ENCODE peak calls at places on chromosomes 1 and 21, in four cellular contexts. I is HCT116, F is HepG2, M is Panc1. K is an unnamed sample.

GRCh38 chr1:209335090-209335692 is 248.3 kb upstream of the CAMK1G start:
- DNase-seq in M (peak), F (peak), I (peak), K (peak)

GRCh38 chr21:35953570-35953969 is 106.8 kb downstream of the SETD4 start:
- DNase-seq in I (no peak), F (peak), M (no peak), K (no peak)

GRCh38 chr1:212301570-212301969 is 16.4 kb downstream of the PPP2R5A start:
- DNase-seq in M (no peak), I (no peak), F (no peak), K (no peak)

GRCh38 chr1:223077434-223077833 is 65.6 kb downstream of the TLR5 start:
- DNase-seq in I (no peak), F (no peak), M (no peak), K (peak)

GRCh38 chr1:26351591-26352337 is 2.2 kb downstream of the CRYBG2 start:
- DNase-seq in I (peak), F (peak), M (no peak), K (peak)

GRCh38 chr1:29256979-29257804 is 20.9 kb downstream of the PTPRU start:
- DNase-seq in F (no peak), I (no peak), M (no peak), K (peak)

GRCh38 chr1:228062812-228063211 is 19.7 kb upstream of the ARF1 start:
- DNase-seq in M (no peak), I (no peak), F (no peak), K (no peak)

GRCh38 chr1:36258960-36259344 is 34.7 kb downstream of the THRAP3 start:
- DNase-seq in M (no peak), F (no peak), I (no peak), K (no peak)

GRCh38 chr1:39050001-39050400 is 23.9 kb downstream of the NDUFS5 start:
- DNase-seq in I (no peak), F (no peak), M (no peak), K (no peak)

GRCh38 chr1:236301958-236302335 is 20.2 kb upstream of the ERO1B start:
- DNase-seq in M (no peak), I (no peak), F (no peak), K (no peak)

GRCh38 chr1:46467183-46467504 is 22.5 kb upstream of the DMBX1 start:
- DNase-seq in M (no peak), F (no peak), I (no peak), K (no peak)

GRCh38 chr1:40047769-40048168 is 7.2 kb downstream of the CAP1 start:
- DNase-seq in F (no peak), I (no peak), M (no peak), K (no peak)

GRCh38 chr1:190175320-190175719 is 302.3 kb downstream of the BRINP3 start:
- DNase-seq in M (no peak), I (no peak), F (no peak), K (no peak)

GRCh38 chr1:8947127-8947691 is 1.5 kb downstream of the CA6 start:
- DNase-seq in I (no peak), M (no peak), F (peak), K (no peak)

GRCh38 chr1:191160837-191161236 is 683.2 kb upstream of the BRINP3 start:
- DNase-seq in F (no peak), M (no peak), I (no peak), K (no peak)

GRCh38 chr1:113784104-113784779 is 25.0 kb upstream of the PHTF1 start:
- DNase-seq in I (no peak), M (no peak), F (no peak), K (no peak)

GRCh38 chr21:39022901-39023693 is 160.2 kb downstream of the PSMG1 start:
- DNase-seq in F (peak), M (no peak), I (no peak), K (peak)

GRCh38 chr1:61589382-61589765 is 135.6 kb downstream of the TM2D1 start:
- DNase-seq in I (no peak), M (no peak), F (no peak), K (no peak)

GRCh38 chr1:226350504-226350865 is 41.5 kb upstream of the LIN9 start:
- DNase-seq in I (no peak), F (no peak), M (no peak), K (no peak)
- TF ChIP-seq TCF7L2 in I (no peak), F (no peak), M (no peak), K (no peak)

DNA sequence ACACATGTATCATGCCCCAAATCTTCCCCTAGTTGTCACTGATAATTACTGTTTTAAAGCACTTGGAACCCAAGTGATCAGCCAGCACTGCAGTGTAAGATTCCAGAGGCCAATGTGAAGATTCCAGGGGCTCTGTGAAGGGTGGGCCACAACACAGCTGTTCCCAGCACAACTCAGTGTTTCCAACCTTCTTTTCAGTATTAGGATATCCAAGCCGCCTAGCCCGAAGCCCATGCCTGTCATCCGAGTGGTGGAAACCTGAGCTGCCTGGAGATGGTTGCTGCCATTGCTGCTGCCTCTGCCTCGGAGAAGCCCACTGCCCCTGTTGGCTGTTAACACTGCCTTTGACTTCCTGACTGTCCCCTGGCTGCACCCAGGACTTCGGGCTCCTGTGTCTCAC is 30.4 kb upstream of the SNX27 start:
- DNase-seq in F (no peak), M (no peak), I (no peak), K (no peak)
- TF ChIP-seq TCF7L2 in F (no peak), M (no peak), I (no peak), K (no peak)

DNA sequence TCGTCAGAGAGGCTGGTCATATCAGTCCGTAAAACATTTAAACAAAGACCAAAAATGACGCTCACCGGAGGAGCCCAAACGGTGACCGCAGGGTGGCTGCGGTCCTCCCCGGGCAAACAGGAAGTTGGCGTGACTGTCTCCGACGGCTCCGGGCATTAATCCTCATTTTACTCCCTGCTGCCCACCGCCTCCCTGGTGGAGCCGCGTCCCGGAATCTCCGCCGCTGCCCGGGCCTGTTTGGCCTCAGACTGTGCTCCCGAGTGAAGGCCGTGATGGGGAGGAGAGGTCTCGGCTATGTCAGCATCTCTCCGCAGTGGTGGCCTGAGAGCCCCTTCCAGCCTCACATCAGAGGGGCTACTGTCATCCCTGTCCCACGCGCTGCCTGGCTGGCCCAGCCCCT is 9.9 kb downstream of the PRDM16 start:
- DNase-seq in M (no peak), F (no peak), I (no peak), K (no peak)
- TF ChIP-seq TCF7L2 in M (no peak), F (no peak), I (no peak), K (no peak)

GRCh38 chr1:58248067-58248466 is 298.5 kb downstream of the OMA1 start:
- DNase-seq in M (no peak), I (no peak), F (no peak), K (no peak)

GRCh38 chr1:58250587-58250948 is 296.0 kb downstream of the OMA1 start:
- DNase-seq in F (no peak), I (no peak), M (no peak), K (no peak)

GRCh38 chr1:58251415-58252073 is 295.0 kb downstream of the OMA1 start:
- DNase-seq in I (peak), F (peak), M (no peak), K (peak)

GRCh38 chr1:58249371-58249728 is 297.2 kb downstream of the OMA1 start:
- DNase-seq in I (no peak), M (no peak), F (no peak), K (no peak)

DNA sequence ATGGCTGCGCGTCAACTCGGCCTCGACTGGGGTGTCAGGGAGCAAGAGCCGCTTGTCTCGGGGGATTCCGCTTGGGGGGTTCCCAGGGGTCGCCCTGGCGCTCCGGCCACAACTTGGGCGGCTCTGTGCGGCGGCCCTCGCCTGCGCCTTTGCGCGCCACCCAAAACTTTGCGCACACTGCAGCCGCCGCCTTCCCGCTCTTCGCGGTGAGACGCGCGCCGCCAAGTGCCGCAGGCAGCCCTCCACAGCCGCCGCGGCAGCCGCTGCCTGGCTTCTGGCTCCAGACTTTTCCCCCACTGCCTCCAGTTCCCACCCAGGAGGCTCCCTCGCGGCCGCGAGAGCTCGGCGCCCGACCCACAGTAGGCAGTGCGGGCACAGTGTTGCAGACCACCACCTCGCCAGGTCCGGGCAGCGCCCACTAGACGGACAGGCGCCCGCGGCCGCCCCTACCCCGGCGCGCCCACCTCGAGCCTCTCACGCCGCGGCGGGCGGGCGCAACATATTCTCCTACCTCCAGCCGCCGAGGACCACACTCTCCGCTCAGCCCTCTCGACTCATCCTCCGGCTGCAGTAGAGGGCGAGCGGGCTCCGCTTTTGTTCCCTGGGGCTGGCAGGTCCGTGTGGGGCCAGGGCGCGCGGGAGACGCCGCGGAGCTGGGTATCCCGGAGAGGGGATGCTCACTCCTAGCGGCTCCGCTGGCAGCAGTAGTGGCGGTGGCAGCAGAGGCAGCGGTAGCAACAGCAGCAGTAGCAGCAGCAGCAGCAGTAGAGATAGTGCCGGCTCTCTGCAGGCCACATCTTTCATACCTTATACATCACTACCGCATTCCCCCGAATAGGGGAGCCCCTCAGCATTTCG is 296.6 kb downstream of the OMA1 start:
- DNase-seq in M (no peak), I (no peak), F (peak), K (no peak)
- TF ChIP-seq TCF7L2 in M (no peak), I (no peak), F (no peak), K (no peak)

K was measured in K562.